ENCODE peak calls at places on chromosomes 16 and 17, in seven cellular contexts. One of them, this sample, is unnamed.

GRCh38 chr16:3744018-3744417 is 26.7 kb upstream of the TRAP1 start:
- DNase-seq in astrocyte of the hippocampus: no peak
- DNase-seq in iris pigment epithelial cell: no peak
- DNase-seq in posterior cingulate gyrus: no peak
- DNase-seq in smooth muscle cell of the brain vasculature: no peak
- DNase-seq in Right ventricle myocardium superior: peak; percentile 37
- DNase-seq in right atrium auricular region: no peak
- DNase-seq in this sample: no peak

GRCh38 chr17:27245230-27245696 is 48.7 kb upstream of the WSB1 start:
- DNase-seq in right atrium auricular region: peak; percentile 91
- DNase-seq in astrocyte of the hippocampus: peak; percentile 76
- DNase-seq in iris pigment epithelial cell: peak; percentile 96
- DNase-seq in Right ventricle myocardium superior: peak; percentile 93
- DNase-seq in smooth muscle cell of the brain vasculature: peak; percentile 57
- DNase-seq in posterior cingulate gyrus: peak; percentile 92
- DNase-seq in this sample: peak; percentile 79

GRCh38 chr16:14309906-14310305 is 238.8 kb downstream of the MRTFB start:
- DNase-seq in posterior cingulate gyrus: no peak
- DNase-seq in smooth muscle cell of the brain vasculature: no peak
- DNase-seq in right atrium auricular region: no peak
- DNase-seq in iris pigment epithelial cell: peak; percentile 79
- DNase-seq in Right ventricle myocardium superior: no peak
- DNase-seq in astrocyte of the hippocampus: peak; percentile 58
- DNase-seq in this sample: no peak

GRCh38 chr16:77531741-77532140 is 96.9 kb upstream of the ADAMTS18 start:
- DNase-seq in Right ventricle myocardium superior: no peak
- DNase-seq in astrocyte of the hippocampus: peak; percentile 50
- DNase-seq in right atrium auricular region: no peak
- DNase-seq in iris pigment epithelial cell: peak; percentile 83
- DNase-seq in posterior cingulate gyrus: no peak
- DNase-seq in smooth muscle cell of the brain vasculature: no peak
- DNase-seq in this sample: no peak

GRCh38 chr17:11598274-11599221 is at the start of gene DNAH9:
- DNase-seq in iris pigment epithelial cell: peak; percentile 63
- DNase-seq in right atrium auricular region: peak; percentile 97
- DNase-seq in posterior cingulate gyrus: peak; percentile 98
- DNase-seq in Right ventricle myocardium superior: peak; percentile 98
- DNase-seq in smooth muscle cell of the brain vasculature: no peak
- DNase-seq in astrocyte of the hippocampus: peak; percentile 94
- DNase-seq in this sample: peak; percentile 1

GRCh38 chr17:3817851-3818605 is 17.0 kb upstream of the ITGAE start:
- DNase-seq in Right ventricle myocardium superior: no peak
- DNase-seq in smooth muscle cell of the brain vasculature: no peak
- DNase-seq in right atrium auricular region: no peak
- DNase-seq in posterior cingulate gyrus: no peak
- DNase-seq in iris pigment epithelial cell: no peak
- DNase-seq in astrocyte of the hippocampus: no peak
- DNase-seq in this sample: no peak

GRCh38 chr16:69930117-69930776 is 20.9 kb upstream of the CLEC18A start:
- DNase-seq in smooth muscle cell of the brain vasculature: no peak
- DNase-seq in Right ventricle myocardium superior: peak; percentile 65
- DNase-seq in astrocyte of the hippocampus: peak; percentile 79
- DNase-seq in posterior cingulate gyrus: peak; percentile 75
- DNase-seq in right atrium auricular region: peak; percentile 60
- DNase-seq in iris pigment epithelial cell: peak; percentile 40
- DNase-seq in this sample: peak; percentile 28

GRCh38 chr16:77807071-77807470 is 18.7 kb downstream of the VAT1L start:
- DNase-seq in astrocyte of the hippocampus: no peak
- DNase-seq in smooth muscle cell of the brain vasculature: no peak
- DNase-seq in right atrium auricular region: no peak
- DNase-seq in iris pigment epithelial cell: no peak
- DNase-seq in Right ventricle myocardium superior: no peak
- DNase-seq in posterior cingulate gyrus: no peak
- DNase-seq in this sample: no peak

GRCh38 chr16:84851192-84852127 is 31.7 kb downstream of the CRISPLD2 start:
- DNase-seq in Right ventricle myocardium superior: no peak
- DNase-seq in smooth muscle cell of the brain vasculature: no peak
- DNase-seq in iris pigment epithelial cell: peak; percentile 97
- DNase-seq in astrocyte of the hippocampus: peak; percentile 99
- DNase-seq in right atrium auricular region: no peak
- DNase-seq in posterior cingulate gyrus: peak; percentile 76
- DNase-seq in this sample: no peak

GRCh38 chr17:7478276-7479138 is 924 bp downstream of the ZBTB4 start:
- DNase-seq in astrocyte of the hippocampus: peak; percentile 70
- DNase-seq in iris pigment epithelial cell: peak; percentile 37
- DNase-seq in Right ventricle myocardium superior: peak; percentile 71
- DNase-seq in right atrium auricular region: no peak
- DNase-seq in posterior cingulate gyrus: peak; percentile 87
- DNase-seq in smooth muscle cell of the brain vasculature: no peak
- DNase-seq in this sample: no peak

GRCh38 chr16:278863-279366 is 1.5 kb upstream of the ARHGDIG start:
- DNase-seq in right atrium auricular region: no peak
- DNase-seq in smooth muscle cell of the brain vasculature: no peak
- DNase-seq in astrocyte of the hippocampus: peak; percentile 48
- DNase-seq in Right ventricle myocardium superior: no peak
- DNase-seq in iris pigment epithelial cell: peak; percentile 70
- DNase-seq in posterior cingulate gyrus: no peak
- DNase-seq in this sample: peak; percentile 35

GRCh38 chr17:1965556-1966273 is 59.4 kb downstream of the RTN4RL1 start:
- DNase-seq in smooth muscle cell of the brain vasculature: no peak
- DNase-seq in posterior cingulate gyrus: no peak
- DNase-seq in right atrium auricular region: no peak
- DNase-seq in iris pigment epithelial cell: no peak
- DNase-seq in astrocyte of the hippocampus: peak; percentile 80
- DNase-seq in Right ventricle myocardium superior: no peak
- DNase-seq in this sample: no peak

GRCh38 chr17:6924121-6924676 is 71.7 kb upstream of the ALOX12 start:
- DNase-seq in astrocyte of the hippocampus: peak; percentile 30
- DNase-seq in smooth muscle cell of the brain vasculature: no peak
- DNase-seq in posterior cingulate gyrus: no peak
- DNase-seq in Right ventricle myocardium superior: no peak
- DNase-seq in iris pigment epithelial cell: peak; percentile 6
- DNase-seq in right atrium auricular region: no peak
- DNase-seq in this sample: no peak

GRCh38 chr16:86355114-86355513 is 155.2 kb upstream of the FOXF1 start:
- DNase-seq in Right ventricle myocardium superior: no peak
- DNase-seq in iris pigment epithelial cell: peak; percentile 40
- DNase-seq in astrocyte of the hippocampus: peak; percentile 35
- DNase-seq in smooth muscle cell of the brain vasculature: no peak
- DNase-seq in posterior cingulate gyrus: no peak
- DNase-seq in right atrium auricular region: no peak
- DNase-seq in this sample: no peak

GRCh38 chr17:32684087-32684828 is 192.7 kb downstream of the MYO1D start:
- DNase-seq in posterior cingulate gyrus: no peak
- DNase-seq in right atrium auricular region: no peak
- DNase-seq in iris pigment epithelial cell: no peak
- DNase-seq in smooth muscle cell of the brain vasculature: no peak
- DNase-seq in astrocyte of the hippocampus: no peak
- DNase-seq in Right ventricle myocardium superior: no peak
- DNase-seq in this sample: no peak

GRCh38 chr16:19238386-19238785 is 47.1 kb upstream of the CLEC19A start:
- DNase-seq in iris pigment epithelial cell: no peak
- DNase-seq in astrocyte of the hippocampus: no peak
- DNase-seq in right atrium auricular region: no peak
- DNase-seq in posterior cingulate gyrus: no peak
- DNase-seq in Right ventricle myocardium superior: no peak
- DNase-seq in smooth muscle cell of the brain vasculature: no peak
- DNase-seq in this sample: peak; percentile 16

GRCh38 chr17:15409721-15410247 is 57.6 kb downstream of the CDRT4 start:
- DNase-seq in Right ventricle myocardium superior: peak; percentile 61
- DNase-seq in right atrium auricular region: peak; percentile 81
- DNase-seq in posterior cingulate gyrus: no peak
- DNase-seq in astrocyte of the hippocampus: peak; percentile 93
- DNase-seq in iris pigment epithelial cell: peak; percentile 95
- DNase-seq in smooth muscle cell of the brain vasculature: peak; percentile 32
- DNase-seq in this sample: no peak

GRCh38 chr16:21264226-21265036 is 13.7 kb downstream of the CRYM start:
- DNase-seq in right atrium auricular region: no peak
- DNase-seq in smooth muscle cell of the brain vasculature: no peak
- DNase-seq in astrocyte of the hippocampus: peak; percentile 41
- DNase-seq in posterior cingulate gyrus: no peak
- DNase-seq in iris pigment epithelial cell: peak; percentile 50
- DNase-seq in Right ventricle myocardium superior: peak; percentile 58
- DNase-seq in this sample: no peak

GRCh38 chr16:81645303-81645702 is 133.8 kb upstream of the PLCG2 start:
- DNase-seq in iris pigment epithelial cell: peak; percentile 82
- DNase-seq in astrocyte of the hippocampus: peak; percentile 97
- DNase-seq in right atrium auricular region: peak; percentile 70
- DNase-seq in smooth muscle cell of the brain vasculature: peak; percentile 79
- DNase-seq in Right ventricle myocardium superior: peak; percentile 74
- DNase-seq in posterior cingulate gyrus: peak; percentile 85
- DNase-seq in this sample: peak; percentile 87

GRCh38 chr16:54921229-54921824 is 9.3 kb upstream of the IRX5 start:
- DNase-seq in astrocyte of the hippocampus: no peak
- DNase-seq in smooth muscle cell of the brain vasculature: no peak
- DNase-seq in posterior cingulate gyrus: no peak
- DNase-seq in iris pigment epithelial cell: peak; percentile 46
- DNase-seq in right atrium auricular region: no peak
- DNase-seq in Right ventricle myocardium superior: no peak
- DNase-seq in this sample: peak; percentile 62

GRCh38 chr16:81752225-81752875 is 26.7 kb upstream of the PLCG2 start:
- DNase-seq in Right ventricle myocardium superior: peak; percentile 84
- DNase-seq in posterior cingulate gyrus: peak; percentile 70
- DNase-seq in right atrium auricular region: peak; percentile 64
- DNase-seq in smooth muscle cell of the brain vasculature: no peak
- DNase-seq in iris pigment epithelial cell: peak; percentile 14
- DNase-seq in astrocyte of the hippocampus: no peak
- DNase-seq in this sample: no peak

GRCh38 chr16:54930034-54930938 is at the start of gene IRX5:
- DNase-seq in smooth muscle cell of the brain vasculature: peak; percentile 86
- DNase-seq in iris pigment epithelial cell: peak; percentile 98
- DNase-seq in right atrium auricular region: peak; percentile 81
- DNase-seq in astrocyte of the hippocampus: peak; percentile 96
- DNase-seq in Right ventricle myocardium superior: peak; percentile 92
- DNase-seq in posterior cingulate gyrus: peak; percentile 82
- DNase-seq in this sample: peak; percentile 86

GRCh38 chr17:16443390-16444257 is 28.3 kb downstream of the TRPV2 start:
- DNase-seq in iris pigment epithelial cell: no peak
- DNase-seq in Right ventricle myocardium superior: no peak
- DNase-seq in right atrium auricular region: no peak
- DNase-seq in astrocyte of the hippocampus: no peak
- DNase-seq in posterior cingulate gyrus: no peak
- DNase-seq in smooth muscle cell of the brain vasculature: no peak
- DNase-seq in this sample: no peak

GRCh38 chr17:17109896-17110295 is 67.6 kb downstream of the MPRIP start:
- DNase-seq in right atrium auricular region: no peak
- DNase-seq in smooth muscle cell of the brain vasculature: no peak
- DNase-seq in posterior cingulate gyrus: peak; percentile 22
- DNase-seq in iris pigment epithelial cell: no peak
- DNase-seq in astrocyte of the hippocampus: no peak
- DNase-seq in Right ventricle myocardium superior: no peak
- DNase-seq in this sample: no peak

GRCh38 chr16:59164461-59164860 is 430.3 kb upstream of the GOT2 start:
- DNase-seq in astrocyte of the hippocampus: peak; percentile 55
- DNase-seq in smooth muscle cell of the brain vasculature: no peak
- DNase-seq in right atrium auricular region: no peak
- DNase-seq in iris pigment epithelial cell: peak; percentile 1
- DNase-seq in posterior cingulate gyrus: no peak
- DNase-seq in Right ventricle myocardium superior: no peak
- DNase-seq in this sample: no peak

GRCh38 chr16:73173396-73173795 is 125.5 kb upstream of the ZFHX3 start:
- DNase-seq in posterior cingulate gyrus: no peak
- DNase-seq in smooth muscle cell of the brain vasculature: no peak
- DNase-seq in astrocyte of the hippocampus: no peak
- DNase-seq in iris pigment epithelial cell: no peak
- DNase-seq in right atrium auricular region: no peak
- DNase-seq in Right ventricle myocardium superior: no peak
- DNase-seq in this sample: no peak